ENCODE peak calls at places on chromosomes 1 and 21, in four cellular contexts. S is A549, G is WTC11, M is HepG2. V is an unnamed sample.

GRCh38 chr21:27569831-27570230 is 602.9 kb upstream of the ADAMTS5 start:
- DNase-seq in G (no peak), S (no peak), M (no peak), V (no peak)

GRCh38 chr1:51906306-51907078 is 28.0 kb upstream of the NRDC start:
- DNase-seq in G (no peak), M (no peak), S (no peak), V (no peak)

GRCh38 chr1:157490337-157491165 is 61.8 kb downstream of the FCRL5 start:
- DNase-seq in M (peak), S (peak), G (peak), V (peak)

GRCh38 chr1:66012076-66012769 is 219.5 kb downstream of the PDE4B start:
- DNase-seq in G (no peak), S (no peak), M (no peak), V (no peak)

GRCh38 chr1:28815533-28815932 is 3.6 kb downstream of the OPRD1 start:
- DNase-seq in M (no peak), S (no peak), G (no peak), V (no peak)

GRCh38 chr1:67749844-67750689 is 65.1 kb downstream of the GADD45A start:
- DNase-seq in S (no peak), M (no peak), G (no peak), V (peak)

GRCh38 chr1:53964109-53964508 is 18.0 kb downstream of the LRRC42 start:
- DNase-seq in G (no peak), S (no peak), M (no peak), V (no peak)

GRCh38 chr1:100352267-100353072 is at the start of gene CDC14A:
- DNase-seq in M (peak), G (peak), S (peak), V (peak)

GRCh38 chr1:117600966-117601365 is 4.9 kb upstream of the TENT5C start:
- DNase-seq in G (no peak), M (no peak), S (no peak), V (no peak)

GRCh38 chr1:50516056-50516455 is 92.8 kb upstream of the DMRTA2 start:
- DNase-seq in M (no peak), G (no peak), S (no peak), V (no peak)

GRCh38 chr21:41098076-41098475 is 69.9 kb upstream of the BACE2 start:
- DNase-seq in S (no peak), M (no peak), G (no peak), V (no peak)

GRCh38 chr1:43165765-43166164 is 6.3 kb downstream of the EBNA1BP2 start:
- DNase-seq in M (no peak), S (no peak), G (no peak), V (no peak)

GRCh38 chr1:237972186-237972585 is 81.5 kb upstream of the ZP4 start:
- DNase-seq in S (no peak), M (no peak), G (no peak), V (no peak)

GRCh38 chr1:228305721-228306152 is 97.9 kb downstream of the OBSCN start:
- DNase-seq in S (no peak), M (no peak), G (no peak), V (no peak)

GRCh38 chr1:229848762-229849677 is 218.0 kb upstream of the GALNT2 start:
- DNase-seq in S (peak), M (peak), G (no peak), V (peak)

GRCh38 chr21:31108969-31109368 is 70.7 kb upstream of the KRTAP19-8 start:
- DNase-seq in G (no peak), S (no peak), M (no peak), V (no peak)

GRCh38 chr1:56081151-56081550 is 498.2 kb downstream of the PLPP3 start:
- DNase-seq in G (no peak), S (no peak), M (no peak), V (no peak)

GRCh38 chr1:78171736-78172590 is 126.2 kb downstream of the GIPC2 start:
- DNase-seq in S (no peak), M (no peak), G (no peak), V (no peak)

GRCh38 chr21:39189857-39190604 is 6.8 kb upstream of the PSMG1 start:
- DNase-seq in G (no peak), M (no peak), S (no peak), V (no peak)

GRCh38 chr1:78491311-78492071 is 717 bp downstream of the PTGFR start:
- DNase-seq in S (no peak), G (peak), M (no peak), V (no peak)

GRCh38 chr21:37139154-37139553 is 66.1 kb downstream of the TTC3 start:
- DNase-seq in S (no peak), G (no peak), M (no peak), V (no peak)

GRCh38 chr1:24935615-24936484 is 5.8 kb upstream of the RUNX3 start:
- DNase-seq in G (no peak), S (no peak), M (no peak), V (no peak)

GRCh38 chr1:2512862-2513421 is 13.5 kb downstream of the PANK4 start:
- DNase-seq in G (no peak), S (no peak), M (no peak), V (no peak)

GRCh38 chr1:45326627-45327591 is at the start of gene HPDL:
- DNase-seq in S (peak), M (no peak), G (peak), V (peak)

GRCh38 chr1:45322486-45323040 is 4.1 kb upstream of the HPDL start:
- DNase-seq in M (no peak), G (no peak), S (no peak), V (no peak)

GRCh38 chr1:45328680-45329079 is 2.0 kb downstream of the HPDL start:
- DNase-seq in M (no peak), S (no peak), G (no peak), V (peak)

GRCh38 chr1:45327644-45328515 is 1.2 kb downstream of the HPDL start:
- DNase-seq in G (no peak), M (no peak), S (no peak), V (peak)

GRCh38 chr1:45325816-45326506 is 734 bp upstream of the HPDL start:
- DNase-seq in M (no peak), G (no peak), S (no peak), V (no peak)
- TF ChIP-seq NR3C1 in M (no peak), G (no peak), S (no peak), V (no peak)

GRCh38 chr1:155245163-155245524 is 10.1 kb downstream of the ENTREP3 start:
- DNase-seq in M (no peak), G (no peak), S (no peak), V (no peak)

GRCh38 chr1:155242805-155243358 is 12.4 kb downstream of the ENTREP3 start:
- DNase-seq in G (no peak), S (no peak), M (no peak), V (peak)

GRCh38 chr1:155244368-155245162 is 10.7 kb downstream of the ENTREP3 start:
- DNase-seq in M (no peak), S (peak), G (peak), V (peak)

GRCh38 chr1:155241851-155242264 is 13.4 kb downstream of the ENTREP3 start:
- DNase-seq in M (no peak), S (no peak), G (no peak), V (no peak)

GRCh38 chr1:155241069-155241679 is 14.1 kb downstream of the ENTREP3 start:
- DNase-seq in M (peak), S (peak), G (peak), V (peak)
- TF ChIP-seq NR3C1 in M (no peak), S (no peak), G (no peak), V (no peak)

GRCh38 chr1:159469921-159470595 is 30.5 kb downstream of the OR10J1 start:
- DNase-seq in M (no peak), G (peak), S (no peak), V (no peak)
- TF ChIP-seq NR3C1 in M (no peak), G (no peak), S (no peak), V (no peak)

DNA sequence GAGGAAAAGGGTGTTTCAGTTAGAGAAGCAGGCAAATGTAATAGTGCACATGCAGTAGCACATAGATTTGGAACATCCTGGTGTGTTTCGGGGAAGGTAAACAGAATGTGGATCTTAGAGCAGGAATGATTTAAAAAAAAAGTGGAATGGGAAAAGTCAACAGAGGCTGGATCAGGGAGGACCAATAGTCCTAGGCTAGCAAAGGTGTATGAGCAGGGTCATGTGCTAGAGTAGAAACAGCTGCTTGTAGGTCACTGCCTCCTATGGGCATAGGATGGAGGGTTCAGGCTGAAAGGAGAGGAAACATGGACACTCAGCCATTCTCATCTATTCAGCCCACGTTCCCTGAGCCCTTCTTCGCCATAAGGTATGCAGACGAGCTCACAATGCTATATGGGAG is 3.7 kb upstream of the KPNA6 start:
- DNase-seq in G (no peak), M (peak), S (no peak), V (peak)
- TF ChIP-seq NR3C1 in G (no peak), M (no peak), S (no peak), V (no peak)

DNA sequence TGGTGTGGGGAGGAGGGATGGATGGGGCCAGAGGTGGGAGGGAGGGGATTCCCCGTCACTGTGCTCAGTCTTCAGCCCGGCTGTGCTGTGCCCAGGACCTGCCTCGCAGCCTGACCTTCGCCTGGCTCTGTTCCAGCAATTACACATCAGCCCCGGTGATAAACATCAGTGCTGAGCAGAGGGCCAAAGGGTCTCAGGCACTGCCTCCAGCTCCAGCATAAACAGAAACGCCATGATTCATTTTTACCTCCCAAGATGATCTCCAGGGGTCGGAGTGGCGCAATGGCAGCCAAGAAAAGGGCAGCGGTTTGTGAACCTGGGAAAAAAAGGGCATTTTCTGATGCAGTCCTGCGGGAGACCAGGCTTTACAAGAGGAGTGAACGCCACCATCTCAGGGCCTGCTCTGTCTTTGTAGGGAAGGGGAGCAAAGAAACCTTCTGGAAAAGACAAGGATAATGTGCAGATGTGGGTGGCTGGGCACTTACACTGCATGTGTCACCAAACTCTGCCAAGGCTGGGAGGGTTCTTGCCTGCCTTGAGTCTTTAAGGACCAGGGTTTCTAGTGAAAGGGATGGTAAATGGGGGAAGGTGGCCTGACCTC is 28.1 kb downstream of the SHISA4 start:
- DNase-seq in G (no peak), S (peak), M (peak), V (peak)
- TF ChIP-seq NR3C1 in G (no peak), S (no peak), M (no peak), V (no peak)

GRCh38 chr1:39305555-39305954 is 101.1 kb downstream of the MACF1 start:
- DNase-seq in S (no peak), G (no peak), M (no peak), V (no peak)
- TF ChIP-seq NR3C1 in S (no peak), G (no peak), M (no peak), V (no peak)

GRCh38 chr21:26388731-26389231 is 184.3 kb downstream of the CYYR1 start:
- DNase-seq in S (peak), M (no peak), G (no peak), V (no peak)

GRCh38 chr21:26391166-26391565 is 181.9 kb downstream of the CYYR1 start:
- DNase-seq in S (no peak), M (no peak), G (no peak), V (no peak)

GRCh38 chr21:26389971-26390641 is 183.0 kb downstream of the CYYR1 start:
- DNase-seq in S (peak), M (no peak), G (no peak), V (no peak)

GRCh38 chr21:26385721-26386120 is 187.4 kb downstream of the CYYR1 start:
- DNase-seq in S (no peak), M (no peak), G (no peak), V (no peak)
- TF ChIP-seq NR3C1 in S (no peak), M (no peak), G (no peak), V (no peak)

GRCh38 chr1:173496757-173497323 is 19.7 kb downstream of the PRDX6 start:
- DNase-seq in M (no peak), G (no peak), S (no peak), V (no peak)
- TF ChIP-seq NR3C1 in M (no peak), G (no peak), S (no peak), V (no peak)

DNA sequence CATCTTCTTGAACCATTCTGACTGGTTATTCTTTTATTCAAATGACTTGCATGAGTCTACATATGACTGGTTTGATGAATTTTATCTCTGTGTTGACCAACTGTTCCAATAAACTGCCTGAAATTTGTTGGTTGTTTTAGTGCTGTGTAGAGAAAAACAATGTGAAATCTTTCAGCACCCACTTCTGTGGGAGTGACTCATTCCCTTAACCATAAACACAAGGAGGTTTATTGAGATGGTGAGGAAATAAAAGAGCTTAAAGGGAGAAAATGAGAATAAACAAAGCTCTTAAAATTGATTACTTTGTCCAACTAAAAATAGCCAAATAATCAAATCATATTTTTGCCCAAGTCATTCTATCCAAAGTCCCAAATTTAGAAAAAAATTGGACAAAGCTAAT is 341.1 kb downstream of the TGFB2 start:
- DNase-seq in S (no peak), G (no peak), M (no peak), V (no peak)
- TF ChIP-seq NR3C1 in S (no peak), G (no peak), M (no peak), V (no peak)

DNA sequence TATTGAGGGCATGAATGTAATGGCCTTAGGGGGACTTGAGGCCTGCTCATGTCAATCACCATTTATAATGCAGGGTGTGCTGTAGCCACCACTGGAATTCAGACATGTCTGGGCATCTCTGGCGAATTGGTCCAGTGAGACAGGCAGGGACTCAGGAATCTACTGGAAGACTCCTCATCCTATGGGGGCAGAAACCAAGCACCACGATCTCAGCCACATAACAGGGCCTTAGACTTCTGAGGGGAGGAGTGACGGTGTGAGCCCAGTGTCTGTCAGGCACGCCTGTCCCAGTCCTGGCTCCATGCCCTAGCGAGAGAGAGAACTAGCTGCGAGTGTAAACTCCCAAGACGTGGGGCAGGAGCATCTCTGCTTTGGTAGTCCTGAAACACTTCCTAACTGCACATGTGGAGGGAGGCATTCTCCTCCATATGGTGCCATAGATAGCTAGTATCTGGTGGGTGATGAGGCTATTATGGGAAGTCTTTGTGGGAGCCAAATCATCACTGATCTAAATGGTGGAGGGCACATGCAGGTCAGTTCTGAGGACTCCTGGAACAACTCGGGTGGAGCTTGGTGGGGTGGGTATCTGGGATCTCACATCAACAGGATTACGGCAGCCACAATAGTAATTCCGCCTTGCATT is 29.8 kb upstream of the KIAA0040 start:
- DNase-seq in M (no peak), S (no peak), G (no peak), V (no peak)
- TF ChIP-seq NR3C1 in M (no peak), S (no peak), G (no peak), V (no peak)